ENCODE peak calls at places on chromosomes 5 and 9, in eight cellular contexts. One of them, this sample, is unnamed.

GRCh38 chr5:16606628-16607027 is 10.2 kb downstream of the RETREG1 start:
- DNase-seq in AG09309: no peak
- DNase-seq in sciatic nerve: no peak
- DNase-seq in activated naive CD4-positive, alpha-beta T cell treated with Interleukin-2 at 50 U/mL for 16 hours: no peak
- DNase-seq in right atrium auricular region: no peak
- DNase-seq in CD8-positive, alpha-beta T cell: no peak
- DNase-seq in nephron progenitor cell: no peak
- DNase-seq in HL-60: no peak
- DNase-seq in this sample: no peak

GRCh38 chr5:75720882-75721281 is 3.6 kb upstream of the POC5 start:
- DNase-seq in AG09309: peak
- DNase-seq in activated naive CD4-positive, alpha-beta T cell treated with Interleukin-2 at 50 U/mL for 16 hours: no peak
- DNase-seq in sciatic nerve: no peak
- DNase-seq in HL-60: peak
- DNase-seq in nephron progenitor cell: no peak
- DNase-seq in right atrium auricular region: no peak
- DNase-seq in CD8-positive, alpha-beta T cell: no peak
- DNase-seq in this sample: no peak

GRCh38 chr5:135307143-135307903 is 91.7 kb downstream of the MACROH2A1 start:
- DNase-seq in sciatic nerve: no peak
- DNase-seq in nephron progenitor cell: peak
- DNase-seq in HL-60: no peak
- DNase-seq in right atrium auricular region: no peak
- DNase-seq in CD8-positive, alpha-beta T cell: no peak
- DNase-seq in AG09309: no peak
- DNase-seq in activated naive CD4-positive, alpha-beta T cell treated with Interleukin-2 at 50 U/mL for 16 hours: no peak
- DNase-seq in this sample: no peak

GRCh38 chr9:18281291-18281690 is 192.7 kb upstream of the ADAMTSL1 start:
- DNase-seq in nephron progenitor cell: no peak
- DNase-seq in AG09309: no peak
- DNase-seq in HL-60: no peak
- DNase-seq in activated naive CD4-positive, alpha-beta T cell treated with Interleukin-2 at 50 U/mL for 16 hours: no peak
- DNase-seq in sciatic nerve: no peak
- DNase-seq in CD8-positive, alpha-beta T cell: no peak
- DNase-seq in right atrium auricular region: no peak
- DNase-seq in this sample: no peak

GRCh38 chr5:90518666-90519065 is 10.7 kb downstream of the LYSMD3 start:
- DNase-seq in CD8-positive, alpha-beta T cell: no peak
- DNase-seq in nephron progenitor cell: no peak
- DNase-seq in HL-60: no peak
- DNase-seq in AG09309: peak
- DNase-seq in activated naive CD4-positive, alpha-beta T cell treated with Interleukin-2 at 50 U/mL for 16 hours: no peak
- DNase-seq in sciatic nerve: no peak
- DNase-seq in right atrium auricular region: no peak
- DNase-seq in this sample: no peak

GRCh38 chr9:134968011-134968822 is 50.5 kb upstream of the FCN1 start:
- DNase-seq in right atrium auricular region: no peak
- DNase-seq in CD8-positive, alpha-beta T cell: no peak
- DNase-seq in sciatic nerve: peak
- DNase-seq in AG09309: no peak
- DNase-seq in HL-60: no peak
- DNase-seq in activated naive CD4-positive, alpha-beta T cell treated with Interleukin-2 at 50 U/mL for 16 hours: no peak
- DNase-seq in nephron progenitor cell: peak
- DNase-seq in this sample: peak

GRCh38 chr9:108073823-108074222 is 584.3 kb upstream of the KLF4 start:
- DNase-seq in HL-60: no peak
- DNase-seq in right atrium auricular region: no peak
- DNase-seq in sciatic nerve: no peak
- DNase-seq in nephron progenitor cell: no peak
- DNase-seq in CD8-positive, alpha-beta T cell: no peak
- DNase-seq in AG09309: no peak
- DNase-seq in activated naive CD4-positive, alpha-beta T cell treated with Interleukin-2 at 50 U/mL for 16 hours: no peak
- DNase-seq in this sample: no peak

GRCh38 chr9:91555132-91555531 is 131.5 kb upstream of the NFIL3 start:
- DNase-seq in right atrium auricular region: no peak
- DNase-seq in CD8-positive, alpha-beta T cell: no peak
- DNase-seq in sciatic nerve: no peak
- DNase-seq in HL-60: no peak
- DNase-seq in activated naive CD4-positive, alpha-beta T cell treated with Interleukin-2 at 50 U/mL for 16 hours: no peak
- DNase-seq in AG09309: no peak
- DNase-seq in nephron progenitor cell: no peak
- DNase-seq in this sample: no peak

GRCh38 chr5:101418735-101419134 is 515.7 kb upstream of the ST8SIA4 start:
- DNase-seq in AG09309: no peak
- DNase-seq in CD8-positive, alpha-beta T cell: no peak
- DNase-seq in HL-60: no peak
- DNase-seq in nephron progenitor cell: no peak
- DNase-seq in sciatic nerve: no peak
- DNase-seq in right atrium auricular region: no peak
- DNase-seq in activated naive CD4-positive, alpha-beta T cell treated with Interleukin-2 at 50 U/mL for 16 hours: no peak
- DNase-seq in this sample: no peak

GRCh38 chr9:125429476-125430160 is 168.0 kb downstream of the GAPVD1 start:
- DNase-seq in CD8-positive, alpha-beta T cell: no peak
- DNase-seq in AG09309: no peak
- DNase-seq in nephron progenitor cell: no peak
- DNase-seq in sciatic nerve: no peak
- DNase-seq in activated naive CD4-positive, alpha-beta T cell treated with Interleukin-2 at 50 U/mL for 16 hours: no peak
- DNase-seq in right atrium auricular region: no peak
- DNase-seq in HL-60: no peak
- DNase-seq in this sample: no peak